ENCODE peak calls at places on chromosome 11, in eight cellular contexts. A, G, Q, I, H, S, P and E are unnamed samples.

GRCh38 chr11:117037279-117037951 is 60.8 kb downstream of the SIK3 start:
- DNase-seq in Q (no peak), A (peak; percentile 42), I (no peak), S (no peak), H (no peak), G (peak; percentile 63), P (no peak), E (no peak)

GRCh38 chr11:38481391-38481790 is 1883.4 kb upstream of the RAG2 start:
- DNase-seq in Q (no peak), H (no peak), G (no peak), I (no peak), P (no peak), S (no peak), A (no peak), E (no peak)

GRCh38 chr11:81772161-81772560 is 961.5 kb downstream of the FAM181B start:
- DNase-seq in I (no peak), S (no peak), A (no peak), P (peak; percentile 22), G (no peak), H (no peak), Q (peak; percentile 52), E (peak; percentile 5)

GRCh38 chr11:15935370-15935769 is 421.0 kb downstream of the SOX6 start:
- DNase-seq in G (no peak), A (no peak), H (no peak), S (no peak), P (no peak), Q (no peak), I (no peak), E (no peak)

GRCh38 chr11:113464416-113464815 is 10.8 kb downstream of the DRD2 start:
- DNase-seq in A (no peak), P (no peak), H (no peak), I (no peak), Q (no peak), G (no peak), S (no peak), E (no peak)

GRCh38 chr11:82701847-82702520 is 31.7 kb downstream of the FAM181B start:
- DNase-seq in Q (peak; percentile 45), G (peak; percentile 58), P (no peak), I (no peak), A (peak; percentile 71), S (no peak), H (no peak), E (peak; percentile 35)

GRCh38 chr11:105598371-105598770 is 11.5 kb upstream of the GRIA4 start:
- DNase-seq in P (no peak), S (no peak), A (no peak), Q (no peak), G (no peak), H (no peak), I (no peak), E (peak; percentile 20)

GRCh38 chr11:93082900-93083299 is 113.4 kb downstream of the MTNR1B start:
- DNase-seq in A (no peak), H (no peak), I (no peak), S (no peak), Q (no peak), G (no peak), P (no peak), E (no peak)

GRCh38 chr11:6608726-6609501 is 3.1 kb downstream of the TAF10 start:
- DNase-seq in Q (no peak), S (no peak), A (no peak), G (no peak), P (no peak), I (no peak), H (peak; percentile 76), E (no peak)

GRCh38 chr11:38274031-38274430 is 1676.0 kb upstream of the RAG2 start:
- DNase-seq in I (no peak), H (no peak), P (no peak), G (no peak), Q (peak; percentile 49), A (no peak), S (no peak), E (no peak)

GRCh38 chr11:16820324-16821092 is 82.1 kb downstream of the C11orf58 start:
- DNase-seq in A (peak; percentile 81), S (peak; percentile 70), H (peak; percentile 91), G (peak; percentile 80), Q (peak; percentile 80), I (peak; percentile 81), P (peak; percentile 84), E (peak; percentile 87)

GRCh38 chr11:116712428-116712827 is 60.4 kb downstream of the BUD13 start:
- DNase-seq in A (no peak), S (no peak), I (no peak), Q (no peak), P (no peak), H (no peak), G (no peak), E (no peak)

GRCh38 chr11:60871378-60872061 is 4.2 kb downstream of the ZP1 start:
- DNase-seq in Q (peak; percentile 68), G (no peak), A (no peak), P (peak; percentile 51), H (peak; percentile 47), S (no peak), I (no peak), E (no peak)

GRCh38 chr11:115141221-115141620 is 363.0 kb downstream of the CADM1 start:
- DNase-seq in P (no peak), H (no peak), S (no peak), Q (no peak), A (no peak), G (no peak), I (no peak), E (no peak)

GRCh38 chr11:19200410-19201201 is 1.2 kb downstream of the CSRP3 start:
- DNase-seq in A (no peak), G (no peak), H (no peak), S (no peak), Q (peak; percentile 80), I (no peak), P (no peak), E (no peak)

GRCh38 chr11:111351374-111352081 is 27.5 kb downstream of the POU2AF1 start:
- DNase-seq in G (no peak), P (no peak), S (no peak), I (no peak), H (no peak), A (no peak), Q (no peak), E (no peak)

GRCh38 chr11:72584293-72584921 is 89.8 kb downstream of the PDE2A start:
- DNase-seq in A (no peak), P (peak; percentile 69), G (no peak), I (no peak), H (peak; percentile 84), Q (no peak), S (peak; percentile 47), E (peak; percentile 96)

GRCh38 chr11:117154468-117154867 is 10.4 kb downstream of the PAFAH1B2 start:
- DNase-seq in I (no peak), A (no peak), H (no peak), P (no peak), Q (no peak), S (no peak), G (no peak), E (no peak)